ENCODE peak calls at places on chromosome 3, in seven cellular contexts. J, U, D, Z, W, E and A are unnamed samples.

GRCh38 chr3:108940568-108941285 is 13.0 kb downstream of the GUCA1C start:
- DNase-seq in J (no peak), U (no peak), D (no peak), Z (no peak), W (no peak), E (no peak), A (no peak)

GRCh38 chr3:141410861-141411771 is 42.8 kb downstream of the ZBTB38 start:
- DNase-seq in J (no peak), U (peak; percentile 10), D (peak; percentile 56), Z (no peak), W (no peak), E (no peak), A (no peak)

GRCh38 chr3:158830391-158830790 is 28.5 kb downstream of the MFSD1 start:
- DNase-seq in J (no peak), U (no peak), D (peak; percentile 37), Z (no peak), W (no peak), E (no peak), A (no peak)

GRCh38 chr3:145678401-145678800 is 482.6 kb downstream of the PLOD2 start:
- DNase-seq in J (no peak), U (no peak), D (peak; percentile 27), Z (no peak), W (no peak), E (no peak), A (no peak)

GRCh38 chr3:6262035-6262434 is 598.9 kb upstream of the GRM7 start:
- DNase-seq in J (no peak), U (no peak), D (no peak), Z (no peak), W (no peak), E (no peak), A (no peak)

GRCh38 chr3:110314512-110315114 is 757.0 kb upstream of the NECTIN3 start:
- DNase-seq in J (peak; percentile 41), U (peak; percentile 38), D (peak; percentile 65), Z (peak; percentile 14), W (no peak), E (peak; percentile 25), A (peak; percentile 18)

GRCh38 chr3:184491867-184492615 is 69.5 kb upstream of the EPHB3 start:
- DNase-seq in J (peak; percentile 73), U (no peak), D (no peak), Z (no peak), W (no peak), E (no peak), A (no peak)

GRCh38 chr3:72892081-72892763 is 4.4 kb downstream of the GXYLT2 start:
- DNase-seq in J (no peak), U (no peak), D (peak; percentile 89), Z (no peak), W (peak; percentile 62), E (no peak), A (no peak)

GRCh38 chr3:72663429-72663828 is 184.8 kb downstream of the SHQ1 start:
- DNase-seq in J (no peak), U (no peak), D (no peak), Z (no peak), W (no peak), E (no peak), A (no peak)

GRCh38 chr3:31533169-31533870 is 595 bp downstream of the STT3B start:
- DNase-seq in J (no peak), U (peak; percentile 56), D (peak; percentile 22), Z (no peak), W (peak; percentile 51), E (peak; percentile 40), A (peak; percentile 38)

GRCh38 chr3:74055064-74055463 is 430.3 kb upstream of the PDZRN3 start:
- DNase-seq in J (no peak), U (no peak), D (no peak), Z (no peak), W (no peak), E (no peak), A (no peak)

GRCh38 chr3:196842567-196843434 is 24.9 kb upstream of the SENP5 start:
- DNase-seq in J (no peak), U (no peak), D (no peak), Z (no peak), W (no peak), E (no peak), A (no peak)